ENCODE peak calls at places on chromosomes 6 and 20, in ten cellular contexts. One of them, this sample, is unnamed.

GRCh38 chr6:20704325-20704724 is 170.1 kb downstream of the CDKAL1 start:
- DNase-seq in hepatocyte: no peak
- DNase-seq in NCI-H2107: no peak
- DNase-seq in H54: no peak
- DNase-seq in activated naive CD8-positive, alpha-beta T cell treated with anti-CD3 and anti-CD28 coated beads, Interleukin-2, amount 50 U/mL, for 24 hours: no peak
- DNase-seq in G401: no peak
- DNase-seq in endothelial cell of umbilical vein: peak
- DNase-seq in fibroblast of pulmonary artery: no peak
- DNase-seq in cardiac muscle cell: no peak
- DNase-seq in NCI-H69: peak
- DNase-seq in this sample: no peak

GRCh38 chr6:16739329-16739801 is 21.9 kb downstream of the ATXN1 start:
- DNase-seq in hepatocyte: no peak
- DNase-seq in activated naive CD8-positive, alpha-beta T cell treated with anti-CD3 and anti-CD28 coated beads, Interleukin-2, amount 50 U/mL, for 24 hours: no peak
- DNase-seq in NCI-H69: peak
- DNase-seq in G401: peak
- DNase-seq in NCI-H2107: no peak
- DNase-seq in endothelial cell of umbilical vein: no peak
- DNase-seq in cardiac muscle cell: no peak
- DNase-seq in fibroblast of pulmonary artery: no peak
- DNase-seq in H54: no peak
- DNase-seq in this sample: no peak

GRCh38 chr6:3981917-3982316 is 97.0 kb downstream of the FAM217A start:
- DNase-seq in cardiac muscle cell: no peak
- DNase-seq in activated naive CD8-positive, alpha-beta T cell treated with anti-CD3 and anti-CD28 coated beads, Interleukin-2, amount 50 U/mL, for 24 hours: no peak
- DNase-seq in G401: no peak
- DNase-seq in fibroblast of pulmonary artery: no peak
- DNase-seq in NCI-H69: no peak
- DNase-seq in H54: no peak
- DNase-seq in endothelial cell of umbilical vein: no peak
- DNase-seq in NCI-H2107: no peak
- DNase-seq in hepatocyte: no peak
- DNase-seq in this sample: no peak

GRCh38 chr6:107033136-107033535 is 5.1 kb downstream of the MTRES1 start:
- DNase-seq in NCI-H2107: no peak
- DNase-seq in G401: no peak
- DNase-seq in cardiac muscle cell: no peak
- DNase-seq in fibroblast of pulmonary artery: no peak
- DNase-seq in endothelial cell of umbilical vein: no peak
- DNase-seq in NCI-H69: no peak
- DNase-seq in H54: peak
- DNase-seq in activated naive CD8-positive, alpha-beta T cell treated with anti-CD3 and anti-CD28 coated beads, Interleukin-2, amount 50 U/mL, for 24 hours: no peak
- DNase-seq in hepatocyte: no peak
- DNase-seq in this sample: no peak

GRCh38 chr6:147567141-147567805 is 58.8 kb downstream of the SAMD5 start:
- DNase-seq in cardiac muscle cell: no peak
- DNase-seq in endothelial cell of umbilical vein: no peak
- DNase-seq in NCI-H69: no peak
- DNase-seq in G401: no peak
- DNase-seq in NCI-H2107: no peak
- DNase-seq in fibroblast of pulmonary artery: peak
- DNase-seq in activated naive CD8-positive, alpha-beta T cell treated with anti-CD3 and anti-CD28 coated beads, Interleukin-2, amount 50 U/mL, for 24 hours: no peak
- DNase-seq in H54: no peak
- DNase-seq in hepatocyte: no peak
- DNase-seq in this sample: no peak

GRCh38 chr6:49339096-49339495 is 124.0 kb downstream of the MMUT start:
- DNase-seq in NCI-H69: no peak
- DNase-seq in endothelial cell of umbilical vein: no peak
- DNase-seq in NCI-H2107: no peak
- DNase-seq in fibroblast of pulmonary artery: no peak
- DNase-seq in cardiac muscle cell: no peak
- DNase-seq in G401: no peak
- DNase-seq in H54: no peak
- DNase-seq in hepatocyte: no peak
- DNase-seq in activated naive CD8-positive, alpha-beta T cell treated with anti-CD3 and anti-CD28 coated beads, Interleukin-2, amount 50 U/mL, for 24 hours: no peak
- DNase-seq in this sample: no peak

GRCh38 chr6:1253816-1254215 is 58.1 kb upstream of the FOXQ1 start:
- DNase-seq in endothelial cell of umbilical vein: no peak
- DNase-seq in NCI-H69: no peak
- DNase-seq in H54: no peak
- DNase-seq in cardiac muscle cell: no peak
- DNase-seq in NCI-H2107: no peak
- DNase-seq in fibroblast of pulmonary artery: no peak
- DNase-seq in hepatocyte: no peak
- DNase-seq in G401: no peak
- DNase-seq in activated naive CD8-positive, alpha-beta T cell treated with anti-CD3 and anti-CD28 coated beads, Interleukin-2, amount 50 U/mL, for 24 hours: no peak
- DNase-seq in this sample: no peak

GRCh38 chr20:6651016-6651415 is 116.5 kb upstream of the BMP2 start:
- DNase-seq in H54: peak
- DNase-seq in hepatocyte: no peak
- DNase-seq in cardiac muscle cell: peak
- DNase-seq in endothelial cell of umbilical vein: no peak
- DNase-seq in activated naive CD8-positive, alpha-beta T cell treated with anti-CD3 and anti-CD28 coated beads, Interleukin-2, amount 50 U/mL, for 24 hours: no peak
- DNase-seq in NCI-H2107: no peak
- DNase-seq in G401: no peak
- DNase-seq in NCI-H69: no peak
- DNase-seq in fibroblast of pulmonary artery: peak
- DNase-seq in this sample: no peak

GRCh38 chr6:159279790-159280277 is 110.6 kb downstream of the FNDC1 start:
- DNase-seq in NCI-H2107: no peak
- DNase-seq in G401: no peak
- DNase-seq in activated naive CD8-positive, alpha-beta T cell treated with anti-CD3 and anti-CD28 coated beads, Interleukin-2, amount 50 U/mL, for 24 hours: no peak
- DNase-seq in NCI-H69: peak
- DNase-seq in hepatocyte: no peak
- DNase-seq in H54: no peak
- DNase-seq in endothelial cell of umbilical vein: no peak
- DNase-seq in cardiac muscle cell: peak
- DNase-seq in fibroblast of pulmonary artery: peak
- DNase-seq in this sample: no peak

GRCh38 chr6:96015321-96015790 is 418 bp upstream of the FUT9 start:
- DNase-seq in NCI-H69: peak
- DNase-seq in NCI-H2107: peak
- DNase-seq in endothelial cell of umbilical vein: no peak
- DNase-seq in hepatocyte: peak
- DNase-seq in cardiac muscle cell: no peak
- DNase-seq in activated naive CD8-positive, alpha-beta T cell treated with anti-CD3 and anti-CD28 coated beads, Interleukin-2, amount 50 U/mL, for 24 hours: no peak
- DNase-seq in fibroblast of pulmonary artery: no peak
- DNase-seq in G401: peak
- DNase-seq in H54: no peak
- DNase-seq in this sample: no peak

GRCh38 chr6:41428995-41429417 is 93.6 kb downstream of the NCR2 start:
- DNase-seq in H54: peak
- DNase-seq in G401: no peak
- DNase-seq in endothelial cell of umbilical vein: no peak
- DNase-seq in fibroblast of pulmonary artery: peak
- DNase-seq in hepatocyte: peak
- DNase-seq in activated naive CD8-positive, alpha-beta T cell treated with anti-CD3 and anti-CD28 coated beads, Interleukin-2, amount 50 U/mL, for 24 hours: peak
- DNase-seq in cardiac muscle cell: peak
- DNase-seq in NCI-H69: peak
- DNase-seq in NCI-H2107: no peak
- DNase-seq in this sample: no peak

GRCh38 chr20:53550590-53551187 is 43.0 kb downstream of the ZNF217 start:
- DNase-seq in activated naive CD8-positive, alpha-beta T cell treated with anti-CD3 and anti-CD28 coated beads, Interleukin-2, amount 50 U/mL, for 24 hours: no peak
- DNase-seq in cardiac muscle cell: peak
- DNase-seq in NCI-H2107: no peak
- DNase-seq in NCI-H69: no peak
- DNase-seq in fibroblast of pulmonary artery: peak
- DNase-seq in endothelial cell of umbilical vein: no peak
- DNase-seq in H54: no peak
- DNase-seq in G401: no peak
- DNase-seq in hepatocyte: no peak
- DNase-seq in this sample: no peak

GRCh38 chr20:2759603-2760360 is 40.6 kb downstream of the CPXM1 start:
- DNase-seq in activated naive CD8-positive, alpha-beta T cell treated with anti-CD3 and anti-CD28 coated beads, Interleukin-2, amount 50 U/mL, for 24 hours: no peak
- DNase-seq in cardiac muscle cell: no peak
- DNase-seq in H54: no peak
- DNase-seq in NCI-H69: peak
- DNase-seq in hepatocyte: no peak
- DNase-seq in G401: no peak
- DNase-seq in endothelial cell of umbilical vein: no peak
- DNase-seq in fibroblast of pulmonary artery: no peak
- DNase-seq in NCI-H2107: no peak
- DNase-seq in this sample: no peak

GRCh38 chr6:9789201-9789600 is 625.7 kb downstream of the TFAP2A start:
- DNase-seq in G401: no peak
- DNase-seq in fibroblast of pulmonary artery: peak
- DNase-seq in NCI-H2107: no peak
- DNase-seq in H54: no peak
- DNase-seq in hepatocyte: no peak
- DNase-seq in activated naive CD8-positive, alpha-beta T cell treated with anti-CD3 and anti-CD28 coated beads, Interleukin-2, amount 50 U/mL, for 24 hours: no peak
- DNase-seq in NCI-H69: no peak
- DNase-seq in endothelial cell of umbilical vein: no peak
- DNase-seq in cardiac muscle cell: no peak
- DNase-seq in this sample: no peak

GRCh38 chr6:100880149-100880900 is 804 bp downstream of the ASCC3 start:
- DNase-seq in endothelial cell of umbilical vein: peak
- DNase-seq in fibroblast of pulmonary artery: peak
- DNase-seq in NCI-H2107: no peak
- DNase-seq in G401: no peak
- DNase-seq in H54: no peak
- DNase-seq in activated naive CD8-positive, alpha-beta T cell treated with anti-CD3 and anti-CD28 coated beads, Interleukin-2, amount 50 U/mL, for 24 hours: no peak
- DNase-seq in NCI-H69: peak
- DNase-seq in cardiac muscle cell: peak
- DNase-seq in hepatocyte: peak
- DNase-seq in this sample: peak

GRCh38 chr6:30067460-30068139 is 602 bp downstream of the PPP1R11 start:
- DNase-seq in hepatocyte: peak
- DNase-seq in activated naive CD8-positive, alpha-beta T cell treated with anti-CD3 and anti-CD28 coated beads, Interleukin-2, amount 50 U/mL, for 24 hours: no peak
- DNase-seq in NCI-H2107: no peak
- DNase-seq in endothelial cell of umbilical vein: no peak
- DNase-seq in NCI-H69: no peak
- DNase-seq in fibroblast of pulmonary artery: no peak
- DNase-seq in H54: no peak
- DNase-seq in cardiac muscle cell: no peak
- DNase-seq in G401: no peak
- DNase-seq in this sample: no peak

GRCh38 chr6:129635396-129636164 is 74.4 kb downstream of the ARHGAP18 start:
- DNase-seq in fibroblast of pulmonary artery: peak
- DNase-seq in activated naive CD8-positive, alpha-beta T cell treated with anti-CD3 and anti-CD28 coated beads, Interleukin-2, amount 50 U/mL, for 24 hours: no peak
- DNase-seq in G401: no peak
- DNase-seq in hepatocyte: no peak
- DNase-seq in endothelial cell of umbilical vein: peak
- DNase-seq in H54: no peak
- DNase-seq in NCI-H2107: no peak
- DNase-seq in NCI-H69: no peak
- DNase-seq in cardiac muscle cell: peak
- DNase-seq in this sample: no peak

GRCh38 chr6:6717953-6718352 is 129.4 kb downstream of the LY86 start:
- DNase-seq in G401: no peak
- DNase-seq in activated naive CD8-positive, alpha-beta T cell treated with anti-CD3 and anti-CD28 coated beads, Interleukin-2, amount 50 U/mL, for 24 hours: no peak
- DNase-seq in endothelial cell of umbilical vein: peak
- DNase-seq in cardiac muscle cell: no peak
- DNase-seq in NCI-H69: no peak
- DNase-seq in H54: no peak
- DNase-seq in hepatocyte: peak
- DNase-seq in fibroblast of pulmonary artery: peak
- DNase-seq in NCI-H2107: no peak
- DNase-seq in this sample: no peak

GRCh38 chr20:31713312-31714049 is 9.2 kb downstream of the BCL2L1 start:
- DNase-seq in G401: no peak
- DNase-seq in H54: peak
- DNase-seq in endothelial cell of umbilical vein: peak
- DNase-seq in NCI-H2107: no peak
- DNase-seq in activated naive CD8-positive, alpha-beta T cell treated with anti-CD3 and anti-CD28 coated beads, Interleukin-2, amount 50 U/mL, for 24 hours: no peak
- DNase-seq in hepatocyte: peak
- DNase-seq in fibroblast of pulmonary artery: peak
- DNase-seq in NCI-H69: no peak
- DNase-seq in cardiac muscle cell: peak
- DNase-seq in this sample: no peak

GRCh38 chr20:53900380-53900999 is 169.9 kb downstream of the BCAS1 start:
- DNase-seq in cardiac muscle cell: peak
- DNase-seq in H54: no peak
- DNase-seq in activated naive CD8-positive, alpha-beta T cell treated with anti-CD3 and anti-CD28 coated beads, Interleukin-2, amount 50 U/mL, for 24 hours: no peak
- DNase-seq in endothelial cell of umbilical vein: peak
- DNase-seq in G401: no peak
- DNase-seq in NCI-H69: no peak
- DNase-seq in fibroblast of pulmonary artery: peak
- DNase-seq in hepatocyte: no peak
- DNase-seq in NCI-H2107: no peak
- DNase-seq in this sample: no peak

This sample was measured in GM18507.